ENCODE peak calls at places on chromosomes 13 and 19, in eight cellular contexts. One of them, this sample, is unnamed.

GRCh38 chr19:10636304-10636972 is 11.1 kb downstream of the SLC44A2 start:
- DNase-seq in kidney glomerular epithelial cell: no peak
- DNase-seq in neural crest cell: no peak
- DNase-seq in fibroblast of lung: no peak
- DNase-seq in cardiac fibroblast: no peak
- DNase-seq in cerebellar nuclear complex: no peak
- DNase-seq in activated naive CD4-positive, alpha-beta T cell treated with Interleukin-2 at 50 U/mL for 16 hours: no peak
- DNase-seq in activated T-helper 1 cell treated with Interleukin-2 at 50 U/mL for 16 hours: no peak
- DNase-seq in this sample: no peak

GRCh38 chr13:73261739-73262216 is 203.0 kb downstream of the KLF5 start:
- DNase-seq in kidney glomerular epithelial cell: no peak
- DNase-seq in neural crest cell: no peak
- DNase-seq in fibroblast of lung: no peak
- DNase-seq in cardiac fibroblast: peak
- DNase-seq in cerebellar nuclear complex: no peak
- DNase-seq in activated naive CD4-positive, alpha-beta T cell treated with Interleukin-2 at 50 U/mL for 16 hours: no peak
- DNase-seq in activated T-helper 1 cell treated with Interleukin-2 at 50 U/mL for 16 hours: no peak
- DNase-seq in this sample: no peak

GRCh38 chr13:24148414-24149305 is 11.9 kb upstream of the SPATA13 start:
- DNase-seq in kidney glomerular epithelial cell: peak
- DNase-seq in neural crest cell: no peak
- DNase-seq in fibroblast of lung: peak
- DNase-seq in cardiac fibroblast: peak
- DNase-seq in cerebellar nuclear complex: no peak
- DNase-seq in activated naive CD4-positive, alpha-beta T cell treated with Interleukin-2 at 50 U/mL for 16 hours: no peak
- DNase-seq in activated T-helper 1 cell treated with Interleukin-2 at 50 U/mL for 16 hours: no peak
- DNase-seq in this sample: peak

GRCh38 chr13:113806104-113806471 is 47.1 kb downstream of the TMEM255B start:
- DNase-seq in kidney glomerular epithelial cell: no peak
- DNase-seq in neural crest cell: no peak
- DNase-seq in fibroblast of lung: no peak
- DNase-seq in cardiac fibroblast: no peak
- DNase-seq in cerebellar nuclear complex: no peak
- DNase-seq in activated naive CD4-positive, alpha-beta T cell treated with Interleukin-2 at 50 U/mL for 16 hours: no peak
- DNase-seq in activated T-helper 1 cell treated with Interleukin-2 at 50 U/mL for 16 hours: no peak
- DNase-seq in this sample: no peak

GRCh38 chr19:23440207-23440606 is 44.9 kb upstream of the ZNF91 start:
- DNase-seq in kidney glomerular epithelial cell: no peak
- DNase-seq in neural crest cell: no peak
- DNase-seq in fibroblast of lung: no peak
- DNase-seq in cardiac fibroblast: no peak
- DNase-seq in cerebellar nuclear complex: no peak
- DNase-seq in activated naive CD4-positive, alpha-beta T cell treated with Interleukin-2 at 50 U/mL for 16 hours: no peak
- DNase-seq in activated T-helper 1 cell treated with Interleukin-2 at 50 U/mL for 16 hours: no peak
- DNase-seq in this sample: no peak

GRCh38 chr19:38666662-38667448 is 19.4 kb downstream of the ACTN4 start:
- DNase-seq in kidney glomerular epithelial cell: peak
- DNase-seq in neural crest cell: no peak
- DNase-seq in fibroblast of lung: peak
- DNase-seq in cardiac fibroblast: peak
- DNase-seq in cerebellar nuclear complex: no peak
- DNase-seq in activated naive CD4-positive, alpha-beta T cell treated with Interleukin-2 at 50 U/mL for 16 hours: peak
- DNase-seq in activated T-helper 1 cell treated with Interleukin-2 at 50 U/mL for 16 hours: no peak
- DNase-seq in this sample: peak

GRCh38 chr13:79311456-79311855 is 94.6 kb downstream of the RBM26 start:
- DNase-seq in kidney glomerular epithelial cell: no peak
- DNase-seq in neural crest cell: no peak
- DNase-seq in fibroblast of lung: peak
- DNase-seq in cardiac fibroblast: no peak
- DNase-seq in cerebellar nuclear complex: no peak
- DNase-seq in activated naive CD4-positive, alpha-beta T cell treated with Interleukin-2 at 50 U/mL for 16 hours: no peak
- DNase-seq in activated T-helper 1 cell treated with Interleukin-2 at 50 U/mL for 16 hours: no peak
- DNase-seq in this sample: no peak

GRCh38 chr19:6260912-6261636 is 18.7 kb downstream of the MLLT1 start:
- DNase-seq in kidney glomerular epithelial cell: no peak
- DNase-seq in neural crest cell: peak
- DNase-seq in fibroblast of lung: no peak
- DNase-seq in cardiac fibroblast: peak
- DNase-seq in cerebellar nuclear complex: no peak
- DNase-seq in activated naive CD4-positive, alpha-beta T cell treated with Interleukin-2 at 50 U/mL for 16 hours: peak
- DNase-seq in activated T-helper 1 cell treated with Interleukin-2 at 50 U/mL for 16 hours: no peak
- DNase-seq in this sample: no peak

GRCh38 chr13:109610517-109610916 is 175.9 kb downstream of the IRS2 start:
- DNase-seq in kidney glomerular epithelial cell: no peak
- DNase-seq in neural crest cell: no peak
- DNase-seq in fibroblast of lung: peak
- DNase-seq in cardiac fibroblast: peak
- DNase-seq in cerebellar nuclear complex: no peak
- DNase-seq in activated naive CD4-positive, alpha-beta T cell treated with Interleukin-2 at 50 U/mL for 16 hours: peak
- DNase-seq in activated T-helper 1 cell treated with Interleukin-2 at 50 U/mL for 16 hours: peak
- DNase-seq in this sample: no peak

GRCh38 chr19:54287456-54287855 is 6.5 kb upstream of the LILRB2 start:
- DNase-seq in kidney glomerular epithelial cell: no peak
- DNase-seq in neural crest cell: no peak
- DNase-seq in fibroblast of lung: peak
- DNase-seq in cardiac fibroblast: no peak
- DNase-seq in cerebellar nuclear complex: no peak
- DNase-seq in activated naive CD4-positive, alpha-beta T cell treated with Interleukin-2 at 50 U/mL for 16 hours: no peak
- DNase-seq in activated T-helper 1 cell treated with Interleukin-2 at 50 U/mL for 16 hours: no peak
- DNase-seq in this sample: no peak

GRCh38 chr19:405138-405965 is 3.6 kb downstream of the C2CD4C start:
- DNase-seq in kidney glomerular epithelial cell: no peak
- DNase-seq in neural crest cell: no peak
- DNase-seq in fibroblast of lung: no peak
- DNase-seq in cardiac fibroblast: no peak
- DNase-seq in cerebellar nuclear complex: no peak
- DNase-seq in activated naive CD4-positive, alpha-beta T cell treated with Interleukin-2 at 50 U/mL for 16 hours: no peak
- DNase-seq in activated T-helper 1 cell treated with Interleukin-2 at 50 U/mL for 16 hours: no peak
- DNase-seq in this sample: no peak

GRCh38 chr19:31500921-31501320 is 151.7 kb upstream of the TSHZ3 start:
- DNase-seq in kidney glomerular epithelial cell: no peak
- DNase-seq in neural crest cell: no peak
- DNase-seq in fibroblast of lung: no peak
- DNase-seq in cardiac fibroblast: no peak
- DNase-seq in cerebellar nuclear complex: no peak
- DNase-seq in activated naive CD4-positive, alpha-beta T cell treated with Interleukin-2 at 50 U/mL for 16 hours: no peak
- DNase-seq in activated T-helper 1 cell treated with Interleukin-2 at 50 U/mL for 16 hours: no peak
- DNase-seq in this sample: no peak

GRCh38 chr13:27783111-27783510 is 9.2 kb upstream of the GSX1 start:
- DNase-seq in kidney glomerular epithelial cell: no peak
- DNase-seq in neural crest cell: no peak
- DNase-seq in fibroblast of lung: peak
- DNase-seq in cardiac fibroblast: no peak
- DNase-seq in cerebellar nuclear complex: no peak
- DNase-seq in activated naive CD4-positive, alpha-beta T cell treated with Interleukin-2 at 50 U/mL for 16 hours: no peak
- DNase-seq in activated T-helper 1 cell treated with Interleukin-2 at 50 U/mL for 16 hours: no peak
- DNase-seq in this sample: no peak

GRCh38 chr19:51566489-51567100 is 4.5 kb upstream of the ZNF175 start:
- DNase-seq in kidney glomerular epithelial cell: no peak
- DNase-seq in neural crest cell: no peak
- DNase-seq in fibroblast of lung: no peak
- DNase-seq in cardiac fibroblast: no peak
- DNase-seq in cerebellar nuclear complex: no peak
- DNase-seq in activated naive CD4-positive, alpha-beta T cell treated with Interleukin-2 at 50 U/mL for 16 hours: no peak
- DNase-seq in activated T-helper 1 cell treated with Interleukin-2 at 50 U/mL for 16 hours: no peak
- DNase-seq in this sample: no peak

GRCh38 chr19:329876-330275 is 14.7 kb downstream of the MIER2 start:
- DNase-seq in kidney glomerular epithelial cell: no peak
- DNase-seq in neural crest cell: no peak
- DNase-seq in fibroblast of lung: no peak
- DNase-seq in cardiac fibroblast: no peak
- DNase-seq in cerebellar nuclear complex: no peak
- DNase-seq in activated naive CD4-positive, alpha-beta T cell treated with Interleukin-2 at 50 U/mL for 16 hours: no peak
- DNase-seq in activated T-helper 1 cell treated with Interleukin-2 at 50 U/mL for 16 hours: no peak
- DNase-seq in this sample: no peak

GRCh38 chr19:38679839-38680238 is 32.4 kb downstream of the ACTN4 start:
- DNase-seq in kidney glomerular epithelial cell: peak
- DNase-seq in neural crest cell: no peak
- DNase-seq in fibroblast of lung: peak
- DNase-seq in cardiac fibroblast: peak
- DNase-seq in cerebellar nuclear complex: no peak
- DNase-seq in activated naive CD4-positive, alpha-beta T cell treated with Interleukin-2 at 50 U/mL for 16 hours: no peak
- DNase-seq in activated T-helper 1 cell treated with Interleukin-2 at 50 U/mL for 16 hours: no peak
- DNase-seq in this sample: no peak

GRCh38 chr19:46056536-46056935 is 15.7 kb upstream of the IGFL4 start:
- DNase-seq in kidney glomerular epithelial cell: peak
- DNase-seq in neural crest cell: no peak
- DNase-seq in fibroblast of lung: no peak
- DNase-seq in cardiac fibroblast: no peak
- DNase-seq in cerebellar nuclear complex: no peak
- DNase-seq in activated naive CD4-positive, alpha-beta T cell treated with Interleukin-2 at 50 U/mL for 16 hours: no peak
- DNase-seq in activated T-helper 1 cell treated with Interleukin-2 at 50 U/mL for 16 hours: no peak
- DNase-seq in this sample: no peak

GRCh38 chr19:34507414-34508067 is 26.0 kb downstream of the WTIP start:
- DNase-seq in kidney glomerular epithelial cell: no peak
- DNase-seq in neural crest cell: no peak
- DNase-seq in fibroblast of lung: no peak
- DNase-seq in cardiac fibroblast: no peak
- DNase-seq in cerebellar nuclear complex: no peak
- DNase-seq in activated naive CD4-positive, alpha-beta T cell treated with Interleukin-2 at 50 U/mL for 16 hours: no peak
- DNase-seq in activated T-helper 1 cell treated with Interleukin-2 at 50 U/mL for 16 hours: no peak
- DNase-seq in this sample: no peak

GRCh38 chr13:100789968-100790367 is 115.4 kb upstream of the TMTC4 start:
- DNase-seq in kidney glomerular epithelial cell: no peak
- DNase-seq in neural crest cell: no peak
- DNase-seq in fibroblast of lung: no peak
- DNase-seq in cardiac fibroblast: peak
- DNase-seq in cerebellar nuclear complex: no peak
- DNase-seq in activated naive CD4-positive, alpha-beta T cell treated with Interleukin-2 at 50 U/mL for 16 hours: no peak
- DNase-seq in activated T-helper 1 cell treated with Interleukin-2 at 50 U/mL for 16 hours: no peak
- DNase-seq in this sample: no peak

GRCh38 chr13:43021926-43022670 is 1.3 kb upstream of the DNAJC15 start:
- DNase-seq in kidney glomerular epithelial cell: no peak
- DNase-seq in neural crest cell: no peak
- DNase-seq in fibroblast of lung: no peak
- DNase-seq in cardiac fibroblast: no peak
- DNase-seq in cerebellar nuclear complex: no peak
- DNase-seq in activated naive CD4-positive, alpha-beta T cell treated with Interleukin-2 at 50 U/mL for 16 hours: no peak
- DNase-seq in activated T-helper 1 cell treated with Interleukin-2 at 50 U/mL for 16 hours: no peak
- DNase-seq in this sample: no peak

GRCh38 chr13:50713849-50714248 is 129.6 kb downstream of the DLEU7 start:
- DNase-seq in kidney glomerular epithelial cell: peak
- DNase-seq in neural crest cell: no peak
- DNase-seq in fibroblast of lung: peak
- DNase-seq in cardiac fibroblast: peak
- DNase-seq in cerebellar nuclear complex: no peak
- DNase-seq in activated naive CD4-positive, alpha-beta T cell treated with Interleukin-2 at 50 U/mL for 16 hours: no peak
- DNase-seq in activated T-helper 1 cell treated with Interleukin-2 at 50 U/mL for 16 hours: no peak
- DNase-seq in this sample: peak

GRCh38 chr13:75417006-75417384 is 65.0 kb downstream of the TBC1D4 start:
- DNase-seq in kidney glomerular epithelial cell: no peak
- DNase-seq in neural crest cell: no peak
- DNase-seq in fibroblast of lung: no peak
- DNase-seq in cardiac fibroblast: peak
- DNase-seq in cerebellar nuclear complex: no peak
- DNase-seq in activated naive CD4-positive, alpha-beta T cell treated with Interleukin-2 at 50 U/mL for 16 hours: no peak
- DNase-seq in activated T-helper 1 cell treated with Interleukin-2 at 50 U/mL for 16 hours: no peak
- DNase-seq in this sample: no peak

GRCh38 chr19:18436651-18437478 is 1.1 kb downstream of the ISYNA1 start:
- DNase-seq in kidney glomerular epithelial cell: peak
- DNase-seq in neural crest cell: peak
- DNase-seq in fibroblast of lung: peak
- DNase-seq in cardiac fibroblast: peak
- DNase-seq in cerebellar nuclear complex: no peak
- DNase-seq in activated naive CD4-positive, alpha-beta T cell treated with Interleukin-2 at 50 U/mL for 16 hours: peak
- DNase-seq in activated T-helper 1 cell treated with Interleukin-2 at 50 U/mL for 16 hours: peak
- DNase-seq in this sample: no peak

GRCh38 chr13:25180795-25181537 is 8.9 kb upstream of the AMER2 start:
- DNase-seq in kidney glomerular epithelial cell: no peak
- DNase-seq in neural crest cell: no peak
- DNase-seq in fibroblast of lung: no peak
- DNase-seq in cardiac fibroblast: no peak
- DNase-seq in cerebellar nuclear complex: no peak
- DNase-seq in activated naive CD4-positive, alpha-beta T cell treated with Interleukin-2 at 50 U/mL for 16 hours: no peak
- DNase-seq in activated T-helper 1 cell treated with Interleukin-2 at 50 U/mL for 16 hours: no peak
- DNase-seq in this sample: no peak

GRCh38 chr19:40585677-40586422 is 9.2 kb downstream of the SHKBP1 start:
- DNase-seq in kidney glomerular epithelial cell: peak
- DNase-seq in neural crest cell: no peak
- DNase-seq in fibroblast of lung: no peak
- DNase-seq in cardiac fibroblast: peak
- DNase-seq in cerebellar nuclear complex: no peak
- DNase-seq in activated naive CD4-positive, alpha-beta T cell treated with Interleukin-2 at 50 U/mL for 16 hours: no peak
- DNase-seq in activated T-helper 1 cell treated with Interleukin-2 at 50 U/mL for 16 hours: no peak
- DNase-seq in this sample: no peak

GRCh38 chr13:89457977-89458376 is 1786.8 kb downstream of the SLITRK5 start:
- DNase-seq in kidney glomerular epithelial cell: peak
- DNase-seq in neural crest cell: no peak
- DNase-seq in fibroblast of lung: peak
- DNase-seq in cardiac fibroblast: peak
- DNase-seq in cerebellar nuclear complex: no peak
- DNase-seq in activated naive CD4-positive, alpha-beta T cell treated with Interleukin-2 at 50 U/mL for 16 hours: no peak
- DNase-seq in activated T-helper 1 cell treated with Interleukin-2 at 50 U/mL for 16 hours: no peak
- DNase-seq in this sample: peak

GRCh38 chr13:74246398-74246975 is 112.3 kb upstream of the KLF12 start:
- DNase-seq in kidney glomerular epithelial cell: no peak
- DNase-seq in neural crest cell: no peak
- DNase-seq in fibroblast of lung: peak
- DNase-seq in cardiac fibroblast: peak
- DNase-seq in cerebellar nuclear complex: no peak
- DNase-seq in activated naive CD4-positive, alpha-beta T cell treated with Interleukin-2 at 50 U/mL for 16 hours: peak
- DNase-seq in activated T-helper 1 cell treated with Interleukin-2 at 50 U/mL for 16 hours: no peak
- DNase-seq in this sample: peak

GRCh38 chr13:20983386-20983785 is 78.0 kb downstream of the LATS2 start:
- DNase-seq in kidney glomerular epithelial cell: no peak
- DNase-seq in neural crest cell: no peak
- DNase-seq in fibroblast of lung: no peak
- DNase-seq in cardiac fibroblast: no peak
- DNase-seq in cerebellar nuclear complex: no peak
- DNase-seq in activated naive CD4-positive, alpha-beta T cell treated with Interleukin-2 at 50 U/mL for 16 hours: no peak
- DNase-seq in activated T-helper 1 cell treated with Interleukin-2 at 50 U/mL for 16 hours: no peak
- DNase-seq in this sample: no peak